ENCODE peak calls at places on chromosome 16, in four cellular contexts. Q is tibial artery; Y is CD4-positive, alpha-beta T cell; R is fibroblast of lung. J is an unnamed sample.
A peak's percentile ranks its signal among the peaks of the same experiment; 100 is the strongest.

GRCh38 chr16:83109736-83110135 is 483.0 kb downstream of the CDH13 start:
- DNase-seq in Q (no peak), Y (no peak), R (no peak), J (no peak)

GRCh38 chr16:48014349-48015135 is 141.3 kb downstream of the ABCC12 start:
- DNase-seq in Q (no peak), Y (no peak), R (peak; percentile 89), J (no peak)

GRCh38 chr16:1812732-1813163 is 13.9 kb downstream of the HAGH start:
- DNase-seq in Q (no peak), Y (peak; percentile 34), R (peak; percentile 71), J (no peak)

GRCh38 chr16:23302045-23302956 is at the start of gene SCNN1B:
- DNase-seq in Q (no peak), Y (no peak), R (no peak), J (no peak)

GRCh38 chr16:66525396-66526180 is 24.3 kb downstream of the TK2 start:
- DNase-seq in Q (no peak), Y (no peak), R (peak; percentile 87), J (no peak)

GRCh38 chr16:65178151-65178550 is 56.3 kb upstream of the CDH11 start:
- DNase-seq in Q (no peak), Y (no peak), R (peak; percentile 68), J (no peak)

GRCh38 chr16:70705056-70705455 is 19.2 kb upstream of the MTSS2 start:
- DNase-seq in Q (no peak), Y (no peak), R (peak; percentile 41), J (no peak)

GRCh38 chr16:5030251-5030870 is 3.4 kb downstream of the NAGPA start:
- DNase-seq in Q (no peak), Y (no peak), R (no peak), J (no peak)

GRCh38 chr16:56355786-56356275 is 69.5 kb downstream of the AMFR start:
- DNase-seq in Q (peak; percentile 18), Y (no peak), R (no peak), J (no peak)

GRCh38 chr16:47847220-47847970 is 308.4 kb downstream of the ABCC12 start:
- DNase-seq in Q (no peak), Y (no peak), R (peak; percentile 67), J (no peak)

DNA sequence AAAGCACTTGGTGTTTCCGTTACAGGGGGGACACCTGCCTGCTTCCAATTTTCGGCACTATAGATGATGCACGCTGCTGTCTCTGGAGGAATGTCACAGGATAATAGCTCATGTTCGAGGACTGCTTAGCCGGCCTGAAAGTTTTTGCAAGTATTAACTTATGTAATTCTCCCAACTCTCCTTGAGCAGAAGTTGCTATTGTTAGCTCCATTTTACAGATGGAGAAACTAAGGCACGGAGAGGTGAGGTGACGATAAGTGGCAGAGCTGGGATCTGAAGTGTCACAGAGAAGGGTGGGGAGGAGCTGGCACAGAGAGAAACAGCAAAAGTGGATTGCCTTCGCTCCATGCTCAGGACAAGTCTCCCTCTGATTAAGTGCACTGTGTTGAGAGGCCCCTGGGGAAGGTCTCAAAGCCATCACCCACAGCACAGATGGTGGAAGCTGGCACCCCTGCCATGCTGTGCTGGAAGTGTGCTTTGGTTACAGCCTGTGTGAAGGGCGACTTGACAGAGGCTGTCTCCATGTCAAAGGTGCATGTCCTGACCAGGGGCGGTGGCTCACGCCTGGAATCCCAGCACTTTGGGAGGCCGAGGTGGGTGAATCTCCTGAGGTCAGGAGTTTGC is 40.8 kb upstream of the MEAK7 start:
- DNase-seq in Q (no peak), Y (no peak), R (no peak), J (no peak)
- TF ChIP-seq CTCF in Q (no peak), Y (no peak), R (no peak), J (no peak)

DNA sequence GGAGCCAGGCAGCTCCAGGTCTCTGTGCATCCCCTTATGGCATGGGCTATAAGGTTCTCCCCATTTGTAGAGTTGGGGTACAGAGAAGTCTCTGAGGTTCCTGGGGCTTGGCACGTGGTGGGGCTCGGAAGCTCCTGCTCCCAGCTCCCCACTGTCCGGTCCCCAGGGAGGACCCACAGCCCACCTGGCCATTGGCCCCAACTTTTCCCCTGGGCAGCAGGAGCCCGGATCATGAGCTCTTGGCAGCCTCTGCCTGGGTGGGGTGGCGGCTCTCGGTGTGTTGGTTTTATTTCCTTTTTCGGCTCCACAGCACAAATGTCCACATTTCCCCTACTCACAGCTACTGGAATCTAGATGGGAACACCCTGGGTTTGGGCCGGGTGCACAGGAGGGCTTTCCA is 30.5 kb downstream of the GSE1 start:
- DNase-seq in Q (no peak), Y (no peak), R (no peak), J (no peak)
- H3K27ac ChIP-seq in Q (no peak overlapping the region), Y (no peak overlapping the region), R (no peak overlapping the region), J (no peak overlapping the region)

GRCh38 chr16:88200896-88201185 is 181.9 kb upstream of the ZNF469 start:
- DNase-seq in Q (no peak), Y (no peak), R (no peak), J (peak; percentile 49)
- TF ChIP-seq CTCF in Q (no peak), Y (no peak), R (no peak), J (no peak)

GRCh38 chr16:20611350-20611902 is 35.3 kb upstream of the ACSM2B start:
- DNase-seq in Q (peak; percentile 53), Y (no peak), R (no peak), J (peak; percentile 85)
- H3K27ac ChIP-seq in Q (peak overlapping the region; percentile 95), Y (no peak overlapping the region), R (no peak overlapping the region), J (peak overlapping the region; percentile 66)

GRCh38 chr16:71883193-71883848 is 661 bp downstream of the ZNF821 start:
- DNase-seq in Q (peak; percentile 29), Y (peak; percentile 46), R (peak; percentile 9), J (no peak)
- TF ChIP-seq CTCF in Q (peak; percentile 33), Y (peak; percentile 21), R (peak; percentile 31), J (no peak)

GRCh38 chr16:53754938-53755910 is 51.3 kb downstream of the FTO start:
- DNase-seq in Q (no peak), Y (no peak), R (peak; percentile 87), J (no peak)
- H3K27ac ChIP-seq in Q (no peak overlapping the region), Y (no peak overlapping the region), R (no peak overlapping the region), J (no peak overlapping the region)

GRCh38 chr16:13435873-13436474 is 484.0 kb upstream of the ERCC4 start:
- DNase-seq in Q (no peak), Y (no peak), R (no peak), J (no peak)
- TF ChIP-seq CTCF in Q (no peak), Y (no peak), R (no peak), J (no peak)

DNA sequence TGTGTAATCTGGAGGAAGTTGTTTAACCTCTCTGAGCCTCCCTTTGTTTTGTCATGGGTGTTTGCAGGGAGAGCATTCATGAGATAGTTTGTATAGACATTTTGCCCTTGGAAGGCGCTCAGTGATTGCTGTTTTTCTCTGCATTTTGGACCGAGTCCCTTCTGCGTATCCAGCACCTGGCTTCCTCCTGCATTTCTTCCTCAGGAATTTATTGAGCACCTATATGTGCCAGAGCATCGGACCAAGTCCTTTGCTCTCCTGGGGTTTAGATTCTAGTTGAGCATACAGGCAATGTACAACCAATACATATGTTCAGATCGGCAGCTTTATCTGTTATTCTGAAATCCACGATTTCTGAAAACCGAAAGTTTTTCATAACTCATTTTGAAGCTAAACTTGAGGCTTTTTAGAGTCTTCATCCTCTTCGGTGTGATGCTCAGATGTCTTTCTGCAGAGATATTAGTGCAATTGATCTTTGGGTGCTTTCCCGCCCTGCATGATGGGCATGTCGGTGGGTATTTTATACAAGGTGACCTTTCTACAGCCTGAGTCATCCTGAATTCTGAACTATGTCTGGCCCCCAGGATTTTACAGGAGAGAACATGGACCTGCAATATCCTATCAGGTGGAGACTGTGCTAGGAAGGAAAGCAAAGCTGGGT is 4.1 kb downstream of the IL4R start:
- DNase-seq in Q (peak; percentile 9), Y (no peak), R (no peak), J (no peak)
- H3K27ac ChIP-seq in Q (peak overlapping the region; percentile 99), Y (peak overlapping the region; percentile 94), R (no peak overlapping the region), J (peak overlapping the region; percentile 94)

DNA sequence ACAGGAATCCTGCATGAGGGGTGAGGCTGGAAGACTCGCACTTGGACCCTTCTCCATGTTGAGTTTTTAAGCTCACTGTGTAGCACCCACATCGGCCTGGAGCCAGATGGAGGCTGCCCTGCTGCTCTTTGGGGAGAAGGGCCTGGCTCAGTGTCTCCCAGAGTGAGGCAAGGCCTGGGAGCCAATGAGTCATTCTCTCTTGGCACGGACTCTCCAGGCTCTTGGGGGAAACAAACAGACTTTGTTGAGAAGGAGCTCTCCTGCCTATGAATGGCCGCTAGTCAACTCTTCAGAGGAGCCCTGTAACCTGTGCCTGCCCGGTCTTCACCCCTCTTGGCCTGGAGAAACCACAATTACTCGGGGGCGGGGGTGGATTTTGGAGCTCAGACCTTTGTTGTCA is 50.8 kb upstream of the MAF start:
- DNase-seq in Q (peak; percentile 75), Y (no peak), R (peak; percentile 85), J (peak; percentile 75)
- TF ChIP-seq CTCF in Q (no peak), Y (no peak), R (no peak), J (no peak)

GRCh38 chr16:12059216-12059769 is 82.8 kb downstream of the SNX29 start:
- DNase-seq in Q (no peak), Y (no peak), R (no peak), J (no peak)

GRCh38 chr16:12057276-12057675 is 80.7 kb downstream of the SNX29 start:
- DNase-seq in Q (no peak), Y (no peak), R (peak; percentile 22), J (no peak)

GRCh38 chr16:12050361-12050760 is 73.8 kb downstream of the SNX29 start:
- DNase-seq in Q (no peak), Y (no peak), R (no peak), J (no peak)

GRCh38 chr16:12054396-12054795 is 77.9 kb downstream of the SNX29 start:
- DNase-seq in Q (no peak), Y (no peak), R (no peak), J (no peak)

DNA sequence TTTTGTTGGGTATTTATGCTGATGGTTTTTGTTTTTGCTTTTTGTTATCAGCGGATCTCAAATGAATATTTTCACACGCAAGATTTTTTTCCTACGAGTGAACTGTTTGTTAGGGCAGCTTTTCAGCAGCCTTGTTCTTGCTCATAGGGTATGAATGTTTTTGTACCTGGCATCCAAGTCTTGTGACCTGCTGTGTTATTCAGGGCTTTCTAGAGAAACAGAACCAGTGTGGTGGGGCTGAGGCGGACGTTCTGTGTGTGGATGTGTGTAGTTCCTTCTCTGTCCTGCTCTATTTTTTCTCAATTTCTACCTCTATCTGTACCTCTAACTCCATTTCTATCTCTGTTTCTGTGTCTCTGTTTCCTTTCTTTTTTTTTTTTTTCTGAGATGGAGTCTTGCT is 78.3 kb downstream of the SNX29 start:
- DNase-seq in Q (no peak), Y (no peak), R (no peak), J (no peak)
- H3K27ac ChIP-seq in Q (no peak overlapping the region), Y (no peak overlapping the region), R (no peak overlapping the region), J (no peak overlapping the region)

J was measured in coronary artery.